ENCODE peak calls at places on chromosomes 4 and X, in ten cellular contexts. K is CD8-positive, alpha-beta T cell; W is cardiac muscle cell; B is CD8-positive, alpha-beta memory T cell; N is uterus; F is psoas muscle; H is brain microvascular endothelial cell; R is pancreas; X is keratinocyte; I is neural progenitor cell. S is an unnamed sample.

GRCh38 chr4:8129136-8129535 is 29.5 kb downstream of the ABLIM2 start:
- DNase-seq in H (no peak), X (no peak), B (no peak), I (no peak), R (peak; percentile 3), W (no peak), N (no peak), K (no peak), F (no peak), S (no peak)

GRCh38 chr4:82515705-82516104 is 46.1 kb downstream of the TMEM150C start:
- DNase-seq in H (peak; percentile 86), W (peak; percentile 96), I (no peak), N (no peak), F (no peak), K (no peak), R (no peak), X (no peak), B (no peak), S (no peak)

GRCh38 chrX:106894978-106895452 is 8.1 kb downstream of the RIPPLY1 start:
- DNase-seq in B (no peak), I (no peak), N (peak; percentile 50), W (peak; percentile 72), R (no peak), F (peak; percentile 23), H (peak; percentile 56), K (no peak), X (no peak), S (no peak)

GRCh38 chr4:141388483-141388882 is 167.8 kb downstream of the ZNF330 start:
- DNase-seq in N (no peak), I (no peak), W (peak; percentile 61), K (no peak), B (no peak), R (no peak), H (peak; percentile 11), X (no peak), F (no peak), S (no peak)

GRCh38 chrX:8084023-8084422 is 87.0 kb downstream of the VCX2 start:
- DNase-seq in F (no peak), I (no peak), R (no peak), W (peak; percentile 58), K (no peak), H (peak; percentile 52), X (no peak), B (no peak), N (no peak), S (no peak)

GRCh38 chr4:35105486-35105885 is 1138.8 kb downstream of the ARAP2 start:
- DNase-seq in I (no peak), N (no peak), K (no peak), B (no peak), W (no peak), R (no peak), H (no peak), X (no peak), F (no peak), S (no peak)

GRCh38 chr4:82787342-82787741 is 11.3 kb downstream of the SCD5 start:
- DNase-seq in I (no peak), K (no peak), N (no peak), H (no peak), R (no peak), X (peak; percentile 68), F (no peak), B (no peak), W (peak; percentile 39), S (peak; percentile 39)

GRCh38 chrX:47662144-47662657 is 3.2 kb upstream of the UXT start:
- DNase-seq in F (no peak), X (no peak), I (no peak), N (no peak), R (no peak), H (peak; percentile 90), B (no peak), W (peak; percentile 90), K (no peak), S (no peak)

GRCh38 chr4:85779165-85779564 is 304.2 kb downstream of the ARHGAP24 start:
- DNase-seq in R (no peak), K (no peak), B (no peak), N (no peak), I (no peak), H (peak; percentile 64), F (no peak), W (peak; percentile 59), X (no peak), S (no peak)

GRCh38 chrX:45266456-45266855 is 65.8 kb upstream of the DIPK2B start:
- DNase-seq in B (no peak), X (no peak), H (no peak), K (no peak), I (no peak), W (no peak), R (no peak), F (no peak), N (no peak), S (no peak)

GRCh38 chr4:120156115-120156718 is 89.6 kb upstream of the MAD2L1 start:
- DNase-seq in I (peak; percentile 75), F (no peak), B (no peak), N (peak; percentile 20), X (peak; percentile 41), R (no peak), K (peak; percentile 33), W (peak; percentile 86), H (peak; percentile 38), S (no peak)

GRCh38 chr4:13627185-13627605 is 330 bp downstream of the BOD1L1 start:
- DNase-seq in B (peak; percentile 60), X (no peak), F (peak; percentile 27), R (no peak), W (no peak), H (no peak), N (no peak), K (no peak), I (no peak), S (no peak)

GRCh38 chr4:124753941-124754581 is 41.5 kb upstream of the ANKRD50 start:
- DNase-seq in R (peak; percentile 72), F (no peak), N (no peak), K (no peak), B (no peak), W (peak; percentile 1), I (no peak), H (no peak), X (no peak), S (no peak)

GRCh38 chrX:78024349-78025108 is 55.1 kb upstream of the PGAM4 start:
- DNase-seq in F (no peak), X (peak; percentile 9), N (no peak), I (peak; percentile 2), W (peak; percentile 19), B (peak; percentile 48), H (no peak), K (peak; percentile 26), R (peak; percentile 76), S (peak; percentile 53)

GRCh38 chrX:103378990-103379389 is 2.7 kb downstream of the BEX3 start:
- DNase-seq in K (no peak), X (no peak), W (no peak), H (no peak), B (no peak), R (no peak), F (no peak), N (no peak), I (no peak), S (no peak)

GRCh38 chrX:103376118-103376978 is at the start of gene BEX3:
- DNase-seq in W (peak; percentile 77), B (peak; percentile 47), I (peak; percentile 77), R (peak; percentile 79), N (peak; percentile 46), K (peak; percentile 32), X (no peak), H (no peak), F (peak; percentile 41), S (peak; percentile 94)

GRCh38 chrX:103372886-103373285 is 3.5 kb upstream of the BEX3 start:
- DNase-seq in K (no peak), I (no peak), N (no peak), W (no peak), F (no peak), X (no peak), B (no peak), R (no peak), H (no peak), S (no peak)

GRCh38 chrX:103373581-103373980 is 2.8 kb upstream of the BEX3 start:
- DNase-seq in R (no peak), X (no peak), H (no peak), F (no peak), I (no peak), N (no peak), W (no peak), K (no peak), B (no peak), S (no peak)

GRCh38 chrX:103376979-103377324 is 614 bp downstream of the BEX3 start:
- DNase-seq in N (peak; percentile 18), H (no peak), W (peak; percentile 51), I (peak; percentile 57), F (no peak), X (no peak), K (peak; percentile 8), B (no peak), R (peak; percentile 26), S (peak; percentile 81)
- H3K27ac ChIP-seq in N (peak overlapping the region; percentile 85), H (peak overlapping the region; percentile 51), W (peak overlapping the region; percentile 98), I (peak overlapping the region; percentile 80), F (no peak overlapping the region), X (peak overlapping the region; percentile 52), K (no peak overlapping the region), B (no peak overlapping the region), R (peak overlapping the region; percentile 73), S (peak overlapping the region; percentile 66)

GRCh38 chr4:48518143-48518542 is 28.1 kb downstream of the ZAR1 start:
- DNase-seq in H (no peak), X (no peak), W (no peak), B (no peak), F (no peak), I (no peak), N (no peak), R (no peak), K (no peak), S (no peak)
- H3K36me3 ChIP-seq in H (peaks cover 26% of the 10 kb centered on the region), X (peaks cover 21% of the 10 kb centered on the region), W (peaks cover 38% of the 10 kb centered on the region), B (peaks cover 38% of the 10 kb centered on the region), F (peaks cover 85% of the 10 kb centered on the region), I (peaks cover 19% of the 10 kb centered on the region), N (no peaks in the 10 kb centered on the region), R (peaks cover 27% of the 10 kb centered on the region), K (peaks cover 40% of the 10 kb centered on the region), S (peaks cover 75% of the 10 kb centered on the region)

GRCh38 chr4:79325864-79326328 is at the start of gene NAA11:
- DNase-seq in X (no peak), B (no peak), F (no peak), R (no peak), N (no peak), H (no peak), I (no peak), K (no peak), W (no peak), S (no peak)
- H3K27ac ChIP-seq in X (no peak within 1 kb of the TSS), B (peak within 1 kb of the TSS; percentile 35), F (no peak within 1 kb of the TSS), R (no peak within 1 kb of the TSS), N (no peak within 1 kb of the TSS), H (no peak within 1 kb of the TSS), I (no peak within 1 kb of the TSS), K (no peak within 1 kb of the TSS), W (no peak within 1 kb of the TSS), S (no peak within 1 kb of the TSS)

DNA sequence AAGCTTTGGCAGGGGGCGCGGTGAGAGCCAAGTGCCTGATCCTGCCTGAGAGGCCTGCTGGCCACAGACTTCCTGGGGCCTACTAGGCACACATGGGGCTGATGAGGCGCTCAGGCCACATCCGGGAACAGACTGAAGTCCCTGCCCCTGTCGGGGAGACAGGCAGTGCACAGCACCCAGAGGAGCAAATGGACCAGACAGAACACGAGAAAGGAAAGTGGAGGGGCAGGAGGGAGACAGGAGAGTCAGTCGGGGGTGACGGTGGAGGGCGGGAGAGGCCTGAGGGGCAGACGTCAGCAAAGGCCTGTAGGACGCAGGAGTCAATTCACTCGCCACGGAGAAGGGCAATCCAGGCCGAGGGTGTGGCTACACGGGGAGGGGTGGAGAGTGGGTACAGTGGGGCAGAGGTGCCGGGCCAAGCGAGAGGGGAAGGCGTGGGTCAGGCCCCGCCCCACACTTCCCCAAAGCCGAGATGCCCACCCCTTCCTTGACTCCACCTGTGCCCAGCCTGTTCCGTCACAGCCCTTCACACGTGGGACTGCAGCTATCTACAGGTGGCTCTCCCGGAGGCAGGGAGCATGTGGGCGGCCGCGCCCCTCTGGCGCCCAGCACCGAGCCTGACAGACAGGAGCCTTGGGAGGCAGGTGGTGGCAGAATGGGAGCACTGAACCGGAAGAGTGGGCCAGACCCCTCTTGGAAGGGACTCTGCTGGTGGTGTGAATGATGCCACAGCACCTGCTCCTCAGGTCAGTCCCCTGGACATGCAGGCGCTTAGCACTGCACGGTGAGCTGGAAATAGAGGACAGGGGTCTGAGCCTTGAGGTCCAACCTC is 20.5 kb downstream of the NOP14 start:
- DNase-seq in F (no peak), H (no peak), B (peak; percentile 63), R (peak; percentile 30), N (no peak), I (no peak), K (no peak), W (no peak), X (no peak), S (peak; percentile 45)
- H3K36me3 ChIP-seq in F (peaks cover 99% of the 10 kb centered on the region), H (peaks cover 90% of the 10 kb centered on the region), B (peaks cover 66% of the 10 kb centered on the region), R (peaks cover 47% of the 10 kb centered on the region), N (no peaks in the 10 kb centered on the region), I (no peaks in the 10 kb centered on the region), K (peaks cover 79% of the 10 kb centered on the region), W (peaks cover 77% of the 10 kb centered on the region), X (peaks cover 66% of the 10 kb centered on the region), S (peaks cover 94% of the 10 kb centered on the region)